ENCODE peak calls at places on chromosomes 13 and 19, in nine cellular contexts. N is H9; S is NCI-H1092 treated with DMSO at 0.1 percent for 48 hours; K is retinal pigment epithelial cell; Y is HCEC 1CT; C is AG04449; Z is HEK293T; I is NCI-H146; O is activated CD4-positive, alpha-beta T cell treated with anti-CD3 and anti-CD28 coated beads, Interleukin-2, amount 10 ng/mL, durations not matched to agents 7 days and 5 days. E is an unnamed sample.

GRCh38 chr19:30645946-30646577 is 273.9 kb downstream of the ZNF536 start:
- DNase-seq in N (no peak), S (no peak), K (no peak), Y (no peak), C (no peak), Z (no peak), I (no peak), O (no peak), E (no peak)

GRCh38 chr13:113166266-113166665 is 7.8 kb downstream of the PROZ start:
- DNase-seq in N (no peak), S (no peak), K (no peak), Y (no peak), C (no peak), Z (no peak), I (no peak), O (no peak), E (no peak)

GRCh38 chr19:3745363-3746045 is 16.0 kb downstream of the APBA3 start:
- DNase-seq in N (no peak), S (no peak), K (no peak), Y (no peak), C (no peak), Z (no peak), I (no peak), O (no peak), E (no peak)

GRCh38 chr13:99774644-99775043 is 196.9 kb downstream of the ZIC5 start:
- DNase-seq in N (no peak), S (no peak), K (peak), Y (no peak), C (no peak), Z (no peak), I (no peak), O (no peak), E (no peak)

GRCh38 chr19:15371119-15371518 is 8.5 kb downstream of the AKAP8 start:
- DNase-seq in N (no peak), S (no peak), K (no peak), Y (no peak), C (no peak), Z (no peak), I (no peak), O (no peak), E (no peak)

GRCh38 chr19:1264801-1265610 is 4.1 kb upstream of the CIRBP start:
- DNase-seq in N (peak), S (no peak), K (no peak), Y (peak), C (no peak), Z (no peak), I (no peak), O (no peak), E (peak)

GRCh38 chr19:54682306-54682705 is 19.5 kb downstream of the LILRB4 start:
- DNase-seq in N (no peak), S (no peak), K (no peak), Y (no peak), C (no peak), Z (no peak), I (no peak), O (no peak), E (no peak)

GRCh38 chr19:41999071-41999877 is 5.2 kb upstream of the ATP1A3 start:
- DNase-seq in N (peak), S (no peak), K (no peak), Y (no peak), C (no peak), Z (no peak), I (peak), O (no peak), E (peak)

GRCh38 chr19:46863818-46864629 is 3.2 kb downstream of the ARHGAP35 start:
- DNase-seq in N (peak), S (peak), K (peak), Y (peak), C (no peak), Z (no peak), I (no peak), O (no peak), E (peak)

GRCh38 chr19:55702131-55702627 is 27.2 kb downstream of the EPN1 start:
- DNase-seq in N (no peak), S (no peak), K (no peak), Y (no peak), C (no peak), Z (no peak), I (no peak), O (no peak), E (peak)

GRCh38 chr19:30423481-30423880 is 51.3 kb downstream of the ZNF536 start:
- DNase-seq in N (no peak), S (no peak), K (no peak), Y (no peak), C (no peak), Z (no peak), I (no peak), O (no peak), E (no peak)

GRCh38 chr19:47094557-47095517 is 18.7 kb downstream of the ZC3H4 start:
- DNase-seq in N (no peak), S (no peak), K (no peak), Y (no peak), C (no peak), Z (no peak), I (no peak), O (peak), E (peak)

GRCh38 chr13:111371211-111371610 is 50.8 kb downstream of the TEX29 start:
- DNase-seq in N (no peak), S (no peak), K (no peak), Y (no peak), C (no peak), Z (no peak), I (no peak), O (no peak), E (no peak)

GRCh38 chr13:71304861-71305260 is 562.1 kb downstream of the DACH1 start:
- DNase-seq in N (no peak), S (no peak), K (no peak), Y (no peak), C (no peak), Z (no peak), I (no peak), O (no peak), E (no peak)

GRCh38 chr13:82661126-82661525 is 1221.1 kb downstream of the SLITRK1 start:
- DNase-seq in N (no peak), S (no peak), K (no peak), Y (no peak), C (no peak), Z (no peak), I (no peak), O (no peak), E (no peak)

GRCh38 chr13:28204690-28205443 is 66.5 kb downstream of the PAN3 start:
- DNase-seq in N (no peak), S (no peak), K (no peak), Y (no peak), C (no peak), Z (no peak), I (no peak), O (no peak), E (no peak)

GRCh38 chr13:44281252-44282000 is 92.2 kb upstream of the SERP2 start:
- DNase-seq in N (no peak), S (no peak), K (no peak), Y (no peak), C (no peak), Z (no peak), I (no peak), O (no peak), E (no peak)

GRCh38 chr19:58037927-58038687 is 4.3 kb downstream of the ZSCAN1 start:
- DNase-seq in N (peak), S (peak), K (no peak), Y (no peak), C (no peak), Z (no peak), I (no peak), O (no peak), E (peak)

GRCh38 chr19:18373892-18374629 is 11.9 kb upstream of the GDF15 start:
- DNase-seq in N (peak), S (no peak), K (peak), Y (peak), C (peak), Z (peak), I (peak), O (peak), E (peak)